ENCODE peak calls at places on chromosomes 16 and 17, in ten cellular contexts. Z, I, M, Y, A, D, X, C, E and W are unnamed samples. For H3K27me3, the result is how much of the 10 kb centered on the place peaks cover.

GRCh38 chr16:68786685-68787418 is 49.8 kb downstream of the CDH1 start:
- DNase-seq in Z (no peak), I (peak), M (no peak), Y (peak), A (peak), D (peak), X (no peak), C (no peak), E (peak), W (peak)

GRCh38 chr17:6536053-6536452 is 20.3 kb downstream of the PITPNM3 start:
- DNase-seq in Z (no peak), I (no peak), M (no peak), Y (no peak), A (no peak), D (no peak), X (no peak), C (peak), E (no peak), W (no peak)

GRCh38 chr17:79607941-79608728 is 2.7 kb downstream of the RBFOX3 start:
- DNase-seq in Z (no peak), I (no peak), M (peak), Y (no peak), A (no peak), D (peak), X (no peak), C (no peak), E (no peak), W (no peak)

GRCh38 chr17:49581645-49581992 is 5.9 kb downstream of the NXPH3 start:
- DNase-seq in Z (no peak), I (no peak), M (no peak), Y (no peak), A (no peak), D (no peak), X (no peak), C (no peak), E (no peak), W (no peak)

GRCh38 chr17:35297666-35298065 is 54.8 kb downstream of the SLFN5 start:
- DNase-seq in Z (no peak), I (no peak), M (no peak), Y (no peak), A (no peak), D (no peak), X (no peak), C (no peak), E (no peak), W (no peak)

GRCh38 chr17:16250635-16251034 is 33.6 kb downstream of the PIGL start:
- DNase-seq in Z (no peak), I (peak), M (no peak), Y (peak), A (no peak), D (no peak), X (no peak), C (no peak), E (peak), W (peak)

GRCh38 chr17:38885044-38885727 is 15.3 kb downstream of the LASP1 start:
- DNase-seq in Z (no peak), I (peak), M (no peak), Y (no peak), A (no peak), D (peak), X (no peak), C (no peak), E (no peak), W (no peak)

GRCh38 chr16:48542020-48542473 is 67.9 kb downstream of the N4BP1 start:
- DNase-seq in Z (no peak), I (no peak), M (peak), Y (peak), A (peak), D (peak), X (peak), C (no peak), E (peak), W (peak)

GRCh38 chr16:48860341-48860740 is 250.4 kb upstream of the N4BP1 start:
- DNase-seq in Z (no peak), I (no peak), M (no peak), Y (no peak), A (no peak), D (no peak), X (no peak), C (no peak), E (no peak), W (no peak)

GRCh38 chr16:11354733-11355574 is 9.7 kb downstream of the RMI2 start:
- DNase-seq in Z (no peak), I (no peak), M (no peak), Y (peak), A (no peak), D (peak), X (peak), C (no peak), E (peak), W (no peak)

GRCh38 chr17:12256380-12256995 is 235.8 kb downstream of the MAP2K4 start:
- DNase-seq in Z (no peak), I (peak), M (peak), Y (peak), A (peak), D (peak), X (no peak), C (peak), E (peak), W (peak)

GRCh38 chr16:66899310-66899944 is 19.1 kb downstream of the PDP2 start:
- DNase-seq in Z (no peak), I (no peak), M (no peak), Y (peak), A (no peak), D (no peak), X (no peak), C (no peak), E (peak), W (no peak)

GRCh38 chr17:74123350-74123749 is 80.1 kb upstream of the RPL38 start:
- DNase-seq in Z (no peak), I (no peak), M (no peak), Y (no peak), A (no peak), D (no peak), X (no peak), C (no peak), E (no peak), W (peak)

GRCh38 chr17:10286324-10286723 is 86.5 kb downstream of the MYH13 start:
- DNase-seq in Z (no peak), I (no peak), M (no peak), Y (no peak), A (no peak), D (no peak), X (no peak), C (no peak), E (no peak), W (peak)

GRCh38 chr17:66191607-66192377 is at the start of gene CEP112:
- DNase-seq in Z (no peak), I (peak), M (peak), Y (peak), A (peak), D (peak), X (peak), C (peak), E (peak), W (peak)

GRCh38 chr16:86508028-86508946 is 2.0 kb upstream of the FOXF1 start:
- DNase-seq in Z (no peak), I (no peak), M (no peak), Y (no peak), A (no peak), D (no peak), X (no peak), C (no peak), E (peak), W (no peak)

GRCh38 chr16:87697256-87697655 is 68.5 kb downstream of the KLHDC4 start:
- DNase-seq in Z (no peak), I (no peak), M (no peak), Y (no peak), A (no peak), D (no peak), X (no peak), C (no peak), E (no peak), W (no peak)

GRCh38 chr16:88570691-88571092 is 489 bp downstream of the ZC3H18 start:
- DNase-seq in Z (no peak), I (no peak), M (peak), Y (no peak), A (no peak), D (peak), X (no peak), C (no peak), E (no peak), W (peak)

GRCh38 chr16:30017277-30017656 is 5.7 kb upstream of the C16orf92 start:
- DNase-seq in Z (no peak), I (no peak), M (no peak), Y (no peak), A (no peak), D (no peak), X (no peak), C (no peak), E (no peak), W (no peak)
- H3K4me3 ChIP-seq in Z (no peak), I (no peak), M (no peak), Y (no peak), A (no peak), D (no peak), X (no peak), C (no peak), E (no peak), W (no peak)

DNA sequence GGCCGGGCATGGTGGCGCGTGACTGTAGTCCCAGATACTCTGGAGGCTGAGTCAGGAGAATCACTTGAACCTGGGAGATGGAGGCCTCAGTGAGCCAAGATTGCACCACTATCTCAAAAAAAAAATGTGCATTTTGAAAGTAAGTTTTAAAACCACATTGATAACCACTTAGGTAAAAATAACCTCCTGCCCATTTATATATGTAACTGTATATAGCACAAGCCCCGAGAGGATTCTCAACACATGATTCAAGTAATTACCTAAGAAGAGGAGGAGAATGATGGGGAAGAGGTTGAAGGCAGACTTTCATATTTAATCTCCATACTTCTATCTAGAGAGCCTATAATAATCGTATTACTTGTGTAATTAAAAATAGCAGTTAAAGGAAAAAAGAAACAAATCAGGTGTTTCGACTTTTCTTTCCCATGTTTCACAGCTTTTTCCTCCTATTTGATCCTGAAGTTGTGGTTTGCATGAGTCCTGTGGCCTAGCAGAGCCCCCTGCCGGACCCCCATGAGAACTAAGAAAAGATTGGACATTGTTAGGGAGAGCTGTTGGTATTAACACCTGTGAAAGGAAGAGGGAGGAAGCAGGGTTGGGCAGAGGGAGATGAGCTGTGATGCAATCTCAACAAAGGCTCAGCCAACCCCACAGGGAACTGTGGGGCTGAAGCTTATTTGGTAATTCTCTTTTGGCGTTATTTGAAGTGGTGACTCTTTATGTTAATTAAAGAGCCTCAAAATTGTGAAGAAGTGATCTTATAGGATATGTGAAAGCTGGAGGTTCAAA is 22.1 kb downstream of the PMFBP1 start:
- DNase-seq in Z (no peak), I (no peak), M (no peak), Y (no peak), A (no peak), D (no peak), X (no peak), C (no peak), E (no peak), W (no peak)
- TF ChIP-seq CTCF in Z (no peak), I (no peak), M (no peak), Y (no peak), A (no peak), D (no peak), X (no peak), C (no peak), E (no peak), W (no peak)

DNA sequence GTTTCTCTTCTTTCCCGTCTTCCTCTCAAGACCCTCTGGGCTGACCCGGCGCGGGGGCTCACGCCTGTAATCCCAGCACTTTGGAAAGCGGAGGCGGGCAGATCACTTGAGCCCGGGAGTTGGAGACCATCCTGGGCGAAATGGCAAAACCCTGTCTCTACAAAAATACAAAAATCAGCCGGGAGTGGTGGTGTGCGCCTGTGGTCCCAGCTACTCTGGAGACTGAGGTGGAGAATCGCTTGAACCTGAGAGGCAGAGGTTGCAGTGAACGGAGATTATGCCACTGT is 3.1 kb downstream of the HOXB1 start:
- DNase-seq in Z (no peak), I (no peak), M (no peak), Y (no peak), A (no peak), D (no peak), X (no peak), C (no peak), E (no peak), W (no peak)
- H3K27me3 ChIP-seq in Z (under half), I (under half), M (under half), Y (under half), A (under half), D (under half), X (under half), C (half or more), E (under half), W (half or more)

GRCh38 chr17:69093279-69093789 is 32.6 kb upstream of the ABCA9 start:
- DNase-seq in Z (no peak), I (no peak), M (no peak), Y (no peak), A (no peak), D (no peak), X (no peak), C (no peak), E (peak), W (no peak)
- H3K4me3 ChIP-seq in Z (no peak), I (no peak), M (no peak), Y (no peak), A (no peak), D (no peak), X (no peak), C (no peak), E (no peak), W (no peak)

GRCh38 chr16:83602797-83603735 is 204.7 kb upstream of the HSBP1 start:
- DNase-seq in Z (no peak), I (no peak), M (no peak), Y (no peak), A (no peak), D (no peak), X (no peak), C (no peak), E (no peak), W (no peak)

GRCh38 chr16:83609178-83609577 is 198.6 kb upstream of the HSBP1 start:
- DNase-seq in Z (no peak), I (no peak), M (no peak), Y (no peak), A (no peak), D (no peak), X (no peak), C (no peak), E (no peak), W (no peak)

GRCh38 chr16:83603981-83604570 is 203.7 kb upstream of the HSBP1 start:
- DNase-seq in Z (no peak), I (no peak), M (no peak), Y (no peak), A (no peak), D (no peak), X (no peak), C (no peak), E (no peak), W (no peak)

GRCh38 chr16:83606486-83607030 is 201.2 kb upstream of the HSBP1 start:
- DNase-seq in Z (no peak), I (no peak), M (no peak), Y (no peak), A (no peak), D (no peak), X (no peak), C (no peak), E (no peak), W (no peak)
- TF ChIP-seq CTCF in Z (no peak), I (no peak), M (no peak), Y (no peak), A (no peak), D (no peak), X (no peak), C (no peak), E (no peak), W (no peak)

DNA sequence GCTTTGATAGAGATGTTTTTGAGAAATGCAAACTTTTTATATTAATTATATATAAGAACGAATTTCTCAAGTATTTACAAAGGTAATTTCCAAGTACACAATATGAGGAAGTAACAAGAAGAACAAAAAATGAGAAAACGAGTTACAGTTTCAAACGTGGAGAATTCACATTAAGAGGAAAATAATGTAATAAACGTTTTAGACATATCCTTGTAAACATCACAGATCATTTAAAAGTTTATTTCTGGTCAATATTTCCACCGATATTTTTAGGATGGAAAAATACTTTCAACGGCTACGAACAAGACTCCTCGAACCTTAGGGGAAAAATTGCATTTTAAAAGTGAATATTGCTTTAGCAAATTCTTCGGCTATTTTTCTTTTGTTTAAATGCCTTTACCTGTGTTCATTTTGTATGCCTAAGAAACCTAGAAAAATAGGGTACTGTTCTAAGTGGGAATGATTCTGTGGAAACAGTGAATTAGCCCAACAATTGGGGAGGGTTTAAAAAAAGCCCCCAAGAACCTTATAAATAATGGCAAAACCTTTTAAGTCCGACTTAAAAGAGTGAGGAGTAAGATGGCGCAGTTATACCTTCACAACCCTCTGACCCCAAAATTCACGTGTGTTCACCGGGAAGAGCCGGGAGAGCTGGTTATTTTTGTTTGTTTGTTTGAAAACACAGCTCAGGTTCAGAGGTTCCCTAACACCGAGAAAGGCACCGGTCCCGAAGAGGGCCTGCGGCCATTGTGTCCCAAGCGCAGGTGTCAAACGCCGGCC is 3.3 kb downstream of the HNF1B start:
- DNase-seq in Z (no peak), I (no peak), M (no peak), Y (no peak), A (no peak), D (no peak), X (no peak), C (no peak), E (peak), W (no peak)
- H3K27me3 ChIP-seq in Z (half or more), I (under half), M (half or more), Y (half or more), A (under half), D (half or more), X (under half), C (half or more), E (half or more), W (under half)

GRCh38 chr16:325375-326155 is 27.0 kb downstream of the AXIN1 start:
- DNase-seq in Z (no peak), I (no peak), M (no peak), Y (no peak), A (no peak), D (no peak), X (no peak), C (no peak), E (no peak), W (no peak)
- H3K4me3 ChIP-seq in Z (no peak), I (no peak), M (no peak), Y (no peak), A (no peak), D (no peak), X (peak), C (no peak), E (no peak), W (no peak)

GRCh38 chr16:79047337-79047736 is 553.2 kb downstream of the MAF start:
- DNase-seq in Z (no peak), I (no peak), M (no peak), Y (no peak), A (no peak), D (no peak), X (no peak), C (no peak), E (no peak), W (peak)
- TF ChIP-seq CTCF in Z (peak), I (peak), M (no peak), Y (no peak), A (peak), D (peak), X (no peak), C (peak), E (no peak), W (peak)